ENCODE peak calls at places on chromosome 17, in ten cellular contexts. B is HepG2, K is H1, X is suprapubic skin, H is transverse colon, L is stomach, Q is sigmoid colon, F is K562, Z is GM12878, J is upper lobe of left lung. G is an unnamed sample.
A peak's percentile ranks its signal among the peaks of the same experiment; 100 is the strongest.

GRCh38 chr17:41060052-41060604 is at the start of gene KRTAP2-3:
- DNase-seq in B (peak; percentile 36), K (no peak), X (no peak), H (no peak), L (no peak), Q (no peak), F (no peak), Z (no peak), J (no peak), G (no peak)

GRCh38 chr17:10620823-10621222 is 36.3 kb downstream of the MYH3 start:
- DNase-seq in B (no peak), K (no peak), X (no peak), H (no peak), L (no peak), Q (no peak), F (no peak), Z (no peak), J (no peak), G (no peak)

GRCh38 chr17:40501499-40501911 is at the start of gene TNS4:
- DNase-seq in B (peak; percentile 50), K (no peak), X (peak; percentile 83), H (peak; percentile 86), L (peak; percentile 66), Q (peak; percentile 56), F (no peak), Z (no peak), J (peak; percentile 67), G (no peak)

GRCh38 chr17:82097187-82097918 is 683 bp downstream of the FASN start:
- DNase-seq in B (no peak), K (no peak), X (no peak), H (peak; percentile 48), L (peak; percentile 58), Q (no peak), F (peak; percentile 71), Z (no peak), J (no peak), G (no peak)

GRCh38 chr17:4897198-4897657 is 2.1 kb upstream of the C17orf107 start:
- DNase-seq in B (no peak), K (no peak), X (peak; percentile 64), H (no peak), L (no peak), Q (no peak), F (no peak), Z (no peak), J (no peak), G (no peak)

GRCh38 chr17:18039535-18040286 is 503 bp downstream of the GID4 start:
- DNase-seq in B (no peak), K (no peak), X (peak; percentile 79), H (peak; percentile 41), L (peak; percentile 56), Q (peak; percentile 74), F (peak; percentile 44), Z (no peak), J (peak; percentile 42), G (no peak)

GRCh38 chr17:72998343-72998742 is 94.1 kb downstream of the SLC39A11 start:
- DNase-seq in B (no peak), K (no peak), X (no peak), H (no peak), L (no peak), Q (no peak), F (no peak), Z (no peak), J (no peak), G (no peak)

GRCh38 chr17:69581061-69581955 is 166.8 kb downstream of the MAP2K6 start:
- DNase-seq in B (no peak), K (no peak), X (no peak), H (no peak), L (no peak), Q (no peak), F (no peak), Z (peak; percentile 39), J (no peak), G (no peak)

GRCh38 chr17:82900741-82901140 is 60.9 kb upstream of the ZNF750 start:
- DNase-seq in B (no peak), K (no peak), X (no peak), H (no peak), L (no peak), Q (no peak), F (no peak), Z (no peak), J (no peak), G (no peak)

GRCh38 chr17:59165933-59166342 is 10.4 kb downstream of the PRR11 start:
- DNase-seq in B (peak; percentile 67), K (peak; percentile 27), X (no peak), H (peak; percentile 41), L (peak; percentile 47), Q (no peak), F (peak; percentile 60), Z (peak; percentile 57), J (no peak), G (peak; percentile 55)

GRCh38 chr17:46727572-46728348 is 90.7 kb downstream of the WNT3 start:
- DNase-seq in B (no peak), K (no peak), X (no peak), H (no peak), L (no peak), Q (no peak), F (no peak), Z (no peak), J (no peak), G (no peak)

GRCh38 chr17:35684046-35684802 is 47.2 kb upstream of the RASL10B start:
- DNase-seq in B (no peak), K (peak; percentile 29), X (no peak), H (no peak), L (no peak), Q (no peak), F (no peak), Z (no peak), J (no peak), G (no peak)

GRCh38 chr17:16439867-16440351 is 24.5 kb downstream of the TRPV2 start:
- DNase-seq in B (no peak), K (no peak), X (no peak), H (no peak), L (no peak), Q (no peak), F (no peak), Z (no peak), J (peak; percentile 49), G (no peak)

GRCh38 chr17:39236383-39236927 is 10.7 kb upstream of the STAC2 start:
- DNase-seq in B (no peak), K (no peak), X (no peak), H (no peak), L (no peak), Q (no peak), F (no peak), Z (no peak), J (no peak), G (no peak)

GRCh38 chr17:50033316-50033715 is 22.6 kb upstream of the ITGA3 start:
- DNase-seq in B (no peak), K (no peak), X (no peak), H (no peak), L (peak; percentile 8), Q (peak; percentile 84), F (no peak), Z (no peak), J (no peak), G (no peak)

DNA sequence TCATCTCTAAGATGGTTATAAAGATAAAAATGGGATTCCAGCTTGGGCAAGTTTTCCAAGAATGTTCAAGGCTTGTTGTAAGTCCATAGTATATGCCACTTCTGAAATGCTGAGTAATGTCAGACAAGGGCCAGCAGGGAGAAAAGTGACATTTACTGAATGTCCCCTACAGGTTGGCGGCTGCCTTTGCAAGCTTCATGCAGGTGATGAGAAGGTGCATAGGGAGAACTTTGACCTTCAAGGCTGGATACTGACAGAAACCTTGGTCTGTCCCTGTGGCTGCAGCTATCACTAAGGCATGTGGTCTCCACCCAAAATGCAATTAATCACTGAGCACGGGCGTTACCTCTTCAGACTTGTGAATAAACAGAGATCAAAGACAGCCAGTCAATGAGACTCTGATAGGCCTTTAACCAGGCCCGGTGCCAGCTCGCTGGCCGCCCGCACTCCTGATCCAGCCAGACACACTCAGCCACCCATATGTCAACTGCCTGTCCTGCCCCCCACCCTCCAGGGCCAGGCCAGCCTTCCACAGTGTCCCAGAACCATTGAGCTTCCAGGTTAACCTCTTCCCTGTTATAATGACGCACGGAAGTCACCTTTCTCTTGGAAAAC is 26.9 kb upstream of the AXIN2 start:
- DNase-seq in B (peak; percentile 99), K (no peak), X (no peak), H (peak; percentile 78), L (peak; percentile 77), Q (no peak), F (no peak), Z (no peak), J (peak; percentile 64), G (no peak)
- TF ChIP-seq EP300 in B (no peak), K (no peak), X (no peak), H (no peak), L (no peak), Q (no peak), F (no peak), Z (no peak), J (no peak), G (no peak)

DNA sequence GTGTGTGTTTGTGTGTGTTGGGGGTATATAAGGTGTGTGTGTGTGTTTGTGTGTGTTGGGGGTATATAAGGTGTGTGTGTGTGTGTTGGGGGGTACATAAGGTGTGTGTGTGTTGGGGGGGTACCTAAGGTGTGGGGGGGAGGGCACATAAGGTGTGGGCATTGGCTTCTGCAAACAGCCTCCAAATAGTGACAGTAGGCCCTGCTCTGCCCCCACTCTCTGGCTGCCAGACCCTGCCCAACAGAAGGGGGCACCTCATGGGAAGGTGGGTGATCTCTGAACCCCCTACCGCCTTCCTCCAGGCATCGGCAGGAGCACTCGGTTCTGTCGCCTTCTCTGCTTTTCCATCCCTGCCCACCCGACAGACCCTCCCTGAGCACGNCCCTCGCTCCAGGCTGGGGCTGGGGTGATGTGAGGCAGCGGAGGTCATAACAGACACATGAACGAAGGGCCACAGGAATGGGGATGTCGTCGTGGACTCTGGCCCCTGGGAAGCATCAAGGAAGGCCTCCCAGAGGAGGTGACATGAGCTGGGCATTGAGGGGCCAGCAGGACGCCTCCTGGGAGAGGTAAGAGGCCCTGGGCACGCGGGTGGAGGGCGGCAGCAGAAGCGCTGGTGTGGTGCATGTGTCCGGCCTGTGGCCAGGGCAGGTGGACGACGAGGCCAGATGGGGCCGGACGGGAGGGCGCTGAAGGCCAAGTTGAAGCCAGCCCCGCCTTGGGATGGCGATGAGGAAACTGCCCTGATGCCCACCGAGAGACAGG is 136.6 kb upstream of the RPH3AL start:
- DNase-seq in B (peak; percentile 37), K (no peak), X (no peak), H (no peak), L (no peak), Q (no peak), F (no peak), Z (no peak), J (no peak), G (no peak)
- TF ChIP-seq POLR2AphosphoS5 in B (no peak), K (no peak), X (no peak), H (no peak), L (no peak), Q (no peak), F (no peak), Z (no peak), J (no peak), G (no peak)

GRCh38 chr17:48604770-48605329 is at the start of gene HOXB6:
- DNase-seq in B (no peak), K (no peak), X (no peak), H (peak; percentile 88), L (no peak), Q (no peak), F (peak; percentile 77), Z (no peak), J (no peak), G (no peak)
- TF ChIP-seq POLR2A in B (no peak), K (no peak), X (no peak), H (peak; percentile 98), L (no peak), Q (peak; percentile 76), F (peak; percentile 80), Z (no peak), J (no peak), G (no peak)

GRCh38 chr17:37551788-37552187 is 57.4 kb downstream of the SYNRG start:
- DNase-seq in B (no peak), K (no peak), X (no peak), H (no peak), L (no peak), Q (no peak), F (no peak), Z (no peak), J (no peak), G (no peak)
- TF ChIP-seq EP300 in B (no peak), K (no peak), X (no peak), H (no peak), L (no peak), Q (no peak), F (no peak), Z (no peak), J (no peak), G (no peak)